ENCODE peak calls at places on chromosomes 4 and X, in five cellular contexts. One of them, this sample, is unnamed.

GRCh38 chr4:173917255-173917960 is 366.1 kb downstream of the FBXO8 start:
- DNase-seq in SK-N-SH: no peak
- DNase-seq in foreskin fibroblast: peak
- DNase-seq in C1 segment of cervical spinal cord: no peak
- DNase-seq in COR-L47: no peak
- DNase-seq in this sample: no peak

GRCh38 chrX:103063191-103063845 is 653 bp downstream of the BEX1 start:
- DNase-seq in foreskin fibroblast: peak
- DNase-seq in SK-N-SH: peak
- DNase-seq in COR-L47: peak
- DNase-seq in C1 segment of cervical spinal cord: peak
- DNase-seq in this sample: no peak

GRCh38 chrX:110310000-110310790 is 7.7 kb downstream of the AMMECR1 start:
- DNase-seq in foreskin fibroblast: no peak
- DNase-seq in COR-L47: no peak
- DNase-seq in C1 segment of cervical spinal cord: no peak
- DNase-seq in SK-N-SH: no peak
- DNase-seq in this sample: no peak

GRCh38 chr4:1218892-1219552 is 29.9 kb downstream of the CTBP1 start:
- DNase-seq in foreskin fibroblast: no peak
- DNase-seq in SK-N-SH: no peak
- DNase-seq in COR-L47: no peak
- DNase-seq in C1 segment of cervical spinal cord: no peak
- DNase-seq in this sample: no peak

GRCh38 chrX:118730500-118731247 is 3.3 kb downstream of the IL13RA1 start:
- DNase-seq in C1 segment of cervical spinal cord: no peak
- DNase-seq in foreskin fibroblast: peak
- DNase-seq in SK-N-SH: no peak
- DNase-seq in COR-L47: no peak
- DNase-seq in this sample: peak

GRCh38 chr4:156981262-156981661 is 9.7 kb upstream of the PDGFC start:
- DNase-seq in C1 segment of cervical spinal cord: no peak
- DNase-seq in COR-L47: no peak
- DNase-seq in foreskin fibroblast: no peak
- DNase-seq in SK-N-SH: no peak
- DNase-seq in this sample: no peak

GRCh38 chr4:7387925-7388324 is 46.8 kb downstream of the PSAPL1 start:
- DNase-seq in SK-N-SH: no peak
- DNase-seq in C1 segment of cervical spinal cord: no peak
- DNase-seq in COR-L47: no peak
- DNase-seq in foreskin fibroblast: no peak
- DNase-seq in this sample: no peak

GRCh38 chr4:38734886-38735285 is 47.9 kb downstream of the TLR10 start:
- DNase-seq in COR-L47: no peak
- DNase-seq in SK-N-SH: no peak
- DNase-seq in C1 segment of cervical spinal cord: no peak
- DNase-seq in foreskin fibroblast: no peak
- DNase-seq in this sample: no peak

GRCh38 chrX:84168574-84168973 is 19.4 kb downstream of the RPS6KA6 start:
- DNase-seq in COR-L47: no peak
- DNase-seq in C1 segment of cervical spinal cord: no peak
- DNase-seq in foreskin fibroblast: no peak
- DNase-seq in SK-N-SH: no peak
- DNase-seq in this sample: no peak

GRCh38 chr4:1099684-1100335 is 13.6 kb downstream of the RNF212 start:
- DNase-seq in C1 segment of cervical spinal cord: no peak
- DNase-seq in COR-L47: no peak
- DNase-seq in foreskin fibroblast: no peak
- DNase-seq in SK-N-SH: peak
- DNase-seq in this sample: no peak

GRCh38 chrX:24145340-24146186 is 4.0 kb upstream of the ZFX start:
- DNase-seq in COR-L47: no peak
- DNase-seq in foreskin fibroblast: no peak
- DNase-seq in SK-N-SH: peak
- DNase-seq in C1 segment of cervical spinal cord: no peak
- DNase-seq in this sample: peak

GRCh38 chrX:34893741-34894140 is 48.9 kb upstream of the FAM47B start:
- DNase-seq in C1 segment of cervical spinal cord: no peak
- DNase-seq in COR-L47: no peak
- DNase-seq in foreskin fibroblast: no peak
- DNase-seq in SK-N-SH: no peak
- DNase-seq in this sample: no peak

GRCh38 chr4:37425857-37426256 is 181.3 kb downstream of the NWD2 start:
- DNase-seq in SK-N-SH: no peak
- DNase-seq in C1 segment of cervical spinal cord: no peak
- DNase-seq in COR-L47: no peak
- DNase-seq in foreskin fibroblast: no peak
- DNase-seq in this sample: no peak

GRCh38 chr4:7366180-7366957 is 68.4 kb downstream of the PSAPL1 start:
- DNase-seq in SK-N-SH: peak
- DNase-seq in foreskin fibroblast: no peak
- DNase-seq in COR-L47: no peak
- DNase-seq in C1 segment of cervical spinal cord: no peak
- DNase-seq in this sample: no peak

GRCh38 chr4:31516520-31516919 is 796.4 kb downstream of the PCDH7 start:
- DNase-seq in foreskin fibroblast: no peak
- DNase-seq in SK-N-SH: no peak
- DNase-seq in COR-L47: no peak
- DNase-seq in C1 segment of cervical spinal cord: no peak
- DNase-seq in this sample: no peak

GRCh38 chr4:73573794-73574528 is 46.3 kb downstream of the RASSF6 start:
- DNase-seq in COR-L47: peak
- DNase-seq in SK-N-SH: peak
- DNase-seq in foreskin fibroblast: peak
- DNase-seq in C1 segment of cervical spinal cord: peak
- DNase-seq in this sample: no peak

GRCh38 chr4:183264614-183265013 is 55.5 kb downstream of the CLDN22 start:
- DNase-seq in foreskin fibroblast: peak
- DNase-seq in COR-L47: no peak
- DNase-seq in SK-N-SH: no peak
- DNase-seq in C1 segment of cervical spinal cord: no peak
- DNase-seq in this sample: no peak

GRCh38 chr4:152644130-152644529 is 35.7 kb downstream of the TMEM154 start:
- DNase-seq in C1 segment of cervical spinal cord: no peak
- DNase-seq in COR-L47: no peak
- DNase-seq in foreskin fibroblast: no peak
- DNase-seq in SK-N-SH: peak
- DNase-seq in this sample: no peak

GRCh38 chrX:19990225-19990518 is 689 bp downstream of the BCLAF3 start:
- DNase-seq in foreskin fibroblast: peak
- DNase-seq in C1 segment of cervical spinal cord: peak
- DNase-seq in COR-L47: no peak
- DNase-seq in SK-N-SH: no peak
- DNase-seq in this sample: no peak

GRCh38 chrX:105375816-105376215 is 155.3 kb upstream of the TEX13A start:
- DNase-seq in C1 segment of cervical spinal cord: no peak
- DNase-seq in foreskin fibroblast: peak
- DNase-seq in COR-L47: no peak
- DNase-seq in SK-N-SH: no peak
- DNase-seq in this sample: no peak

GRCh38 chr4:139014391-139015268 is 951 bp upstream of the NOCT start:
- DNase-seq in SK-N-SH: peak
- DNase-seq in foreskin fibroblast: peak
- DNase-seq in COR-L47: peak
- DNase-seq in C1 segment of cervical spinal cord: no peak
- DNase-seq in this sample: peak

This sample was measured in HS-5.